ENCODE peak calls at places on chromosomes 12 and 14, in six cellular contexts. S, P, C, D, K and T are unnamed samples.

GRCh38 chr12:14545144-14546124 is 22.2 kb downstream of the PLBD1 start:
- DNase-seq in S (no peak), P (no peak), C (no peak), D (no peak), K (no peak), T (no peak)

GRCh38 chr14:99718031-99718810 is 34.1 kb downstream of the CYP46A1 start:
- DNase-seq in S (no peak), P (no peak), C (no peak), D (peak), K (no peak), T (no peak)

GRCh38 chr12:109201496-109201885 is 85.1 kb downstream of the ACACB start:
- DNase-seq in S (no peak), P (no peak), C (no peak), D (no peak), K (no peak), T (no peak)

GRCh38 chr12:132270969-132271754 is 58.2 kb downstream of the GALNT9 start:
- DNase-seq in S (no peak), P (no peak), C (no peak), D (no peak), K (no peak), T (no peak)

GRCh38 chr14:89750206-89750867 is 204.2 kb downstream of the EFCAB11 start:
- DNase-seq in S (peak), P (no peak), C (no peak), D (no peak), K (peak), T (no peak)

GRCh38 chr12:21483531-21483930 is 17.9 kb downstream of the RECQL start:
- DNase-seq in S (no peak), P (no peak), C (no peak), D (no peak), K (no peak), T (no peak)

GRCh38 chr14:39673141-39674133 is 241.2 kb upstream of the FBXO33 start:
- DNase-seq in S (no peak), P (no peak), C (no peak), D (no peak), K (peak), T (no peak)

GRCh38 chr14:96047101-96047500 is 7.9 kb downstream of the C14orf132 start:
- DNase-seq in S (peak), P (no peak), C (no peak), D (no peak), K (no peak), T (no peak)

GRCh38 chr14:54686219-54686870 is 119.4 kb downstream of the SAMD4A start:
- DNase-seq in S (peak), P (no peak), C (no peak), D (no peak), K (peak), T (peak)

GRCh38 chr14:61652526-61653262 is 42.6 kb upstream of the HIF1A start:
- DNase-seq in S (no peak), P (no peak), C (no peak), D (no peak), K (peak), T (no peak)

GRCh38 chr14:54784657-54785056 is 118.0 kb downstream of the GCH1 start:
- DNase-seq in S (no peak), P (no peak), C (no peak), D (no peak), K (no peak), T (no peak)

GRCh38 chr12:128336506-128336905 is 69.5 kb downstream of the TMEM132C start:
- DNase-seq in S (no peak), P (no peak), C (no peak), D (no peak), K (no peak), T (no peak)

GRCh38 chr12:101927042-101927441 is 49.7 kb downstream of the DRAM1 start:
- DNase-seq in S (peak), P (no peak), C (no peak), D (no peak), K (peak), T (peak)

GRCh38 chr12:98355322-98355721 is 160.1 kb upstream of the TMPO start:
- DNase-seq in S (peak), P (no peak), C (no peak), D (no peak), K (peak), T (peak)

GRCh38 chr14:103551338-103551762 is 11.1 kb downstream of the BAG5 start:
- DNase-seq in S (no peak), P (no peak), C (no peak), D (no peak), K (no peak), T (no peak)

GRCh38 chr12:57694459-57695019 is 607 bp downstream of the OS9 start:
- DNase-seq in S (no peak), P (no peak), C (peak), D (no peak), K (peak), T (no peak)

GRCh38 chr12:45615268-45615667 is 114.2 kb upstream of the ARID2 start:
- DNase-seq in S (peak), P (no peak), C (no peak), D (no peak), K (peak), T (no peak)

GRCh38 chr14:76117789-76118188 is 33.9 kb upstream of the GPATCH2L start:
- DNase-seq in S (no peak), P (no peak), C (no peak), D (no peak), K (no peak), T (no peak)

GRCh38 chr12:2117541-2117940 is 64.8 kb downstream of the CACNA1C start:
- DNase-seq in S (no peak), P (no peak), C (no peak), D (no peak), K (no peak), T (no peak)

GRCh38 chr12:29516431-29516875 is 19.0 kb upstream of the OVCH1 start:
- DNase-seq in S (peak), P (no peak), C (no peak), D (no peak), K (peak), T (no peak)

GRCh38 chr14:31876741-31877140 is 200.4 kb upstream of the ARHGAP5 start:
- DNase-seq in S (no peak), P (no peak), C (no peak), D (no peak), K (no peak), T (no peak)

GRCh38 chr12:93441111-93441616 is 583 bp downstream of the UBE2N start:
- DNase-seq in S (peak), P (no peak), C (peak), D (peak), K (peak), T (no peak)

GRCh38 chr14:95303552-95303951 is 16.2 kb downstream of the CLMN start:
- DNase-seq in S (no peak), P (no peak), C (no peak), D (no peak), K (no peak), T (no peak)

GRCh38 chr12:32662665-32663064 is 16.4 kb upstream of the DNM1L start:
- DNase-seq in S (no peak), P (no peak), C (no peak), D (no peak), K (no peak), T (no peak)
- H4K91ac ChIP-seq in S (no peak), P (no peak), C (no peak), D (no peak), K (no peak), T (no peak)

GRCh38 chr14:43356984-43357545 is 1150.0 kb downstream of the FSCB start:
- DNase-seq in S (no peak), P (no peak), C (no peak), D (no peak), K (no peak), T (no peak)
- H3K18ac ChIP-seq in S (no peak), P (no peak), C (no peak), D (no peak), K (no peak), T (no peak)

DNA sequence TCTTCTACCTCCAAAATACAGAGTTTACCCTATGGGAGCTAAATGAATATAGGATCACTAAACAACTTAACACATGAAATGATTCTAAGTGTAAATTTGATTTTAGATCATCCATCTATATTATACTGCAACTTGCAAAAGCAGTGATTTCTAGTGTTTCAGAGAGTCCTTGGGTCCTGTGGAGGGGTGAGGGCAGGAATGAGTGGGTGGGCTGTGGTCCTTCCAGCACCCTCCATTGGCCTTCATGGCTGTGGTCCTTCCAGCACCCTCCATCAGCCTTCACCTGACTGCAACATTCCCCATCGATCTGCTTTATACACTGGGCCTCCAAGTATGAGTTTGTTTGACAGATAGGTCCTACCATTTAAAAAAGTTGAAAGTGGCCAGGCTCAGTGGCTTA is 70.5 kb downstream of the TTC6 start:
- DNase-seq in S (no peak), P (no peak), C (no peak), D (no peak), K (no peak), T (no peak)
- H4K91ac ChIP-seq in S (no peak), P (no peak), C (no peak), D (no peak), K (peak), T (no peak)

GRCh38 chr12:16454481-16454880 is 107.0 kb downstream of the MGST1 start:
- DNase-seq in S (peak), P (no peak), C (no peak), D (no peak), K (no peak), T (peak)
- H3K18ac ChIP-seq in S (no peak), P (no peak), C (no peak), D (no peak), K (no peak), T (no peak)

GRCh38 chr14:47485421-47485820 is 190.0 kb downstream of the MDGA2 start:
- DNase-seq in S (no peak), P (no peak), C (no peak), D (peak), K (no peak), T (no peak)

GRCh38 chr14:47490353-47490752 is 185.1 kb downstream of the MDGA2 start:
- DNase-seq in S (no peak), P (no peak), C (no peak), D (no peak), K (peak), T (no peak)

DNA sequence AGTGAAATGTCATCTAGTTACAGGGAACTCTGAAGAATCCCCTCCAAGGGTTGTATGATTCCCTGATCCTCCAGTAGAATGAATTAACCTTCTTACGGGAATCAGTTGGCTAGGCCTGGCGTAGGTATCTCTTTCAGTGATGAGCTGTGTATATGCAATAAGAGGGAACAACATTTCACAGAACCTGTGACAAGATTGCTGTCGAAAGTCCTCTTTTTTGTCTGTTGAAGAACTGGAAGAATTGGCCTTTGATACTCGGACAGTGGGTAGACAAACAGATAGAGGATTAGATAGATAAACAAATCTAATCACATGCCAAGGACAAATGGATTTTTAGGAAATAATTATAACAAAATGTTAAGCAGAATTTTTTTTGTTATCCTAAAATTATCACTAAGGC is 184.6 kb downstream of the MDGA2 start:
- DNase-seq in S (no peak), P (no peak), C (no peak), D (no peak), K (no peak), T (no peak)
- H4K91ac ChIP-seq in S (no peak), P (no peak), C (no peak), D (no peak), K (no peak), T (no peak)